ENCODE peak calls at places on chromosomes 11 and 22, in six cellular contexts. I is activated CD8-positive, alpha-beta memory T cell treated with anti-CD3 and anti-CD28 coated beads, Interleukin-2, amount 50 U/mL, for 48 hours; W is ecto neural progenitor cell; B is body of pancreas; G is AG09309; K is NCI-H1105. U is an unnamed sample.

GRCh38 chr11:87359401-87359800 is 321.7 kb downstream of the TMEM135 start:
- DNase-seq in K (peak), W (no peak), I (no peak), B (no peak), G (no peak), U (peak)

GRCh38 chr11:14625804-14626203 is 17.8 kb upstream of the PDE3B start:
- DNase-seq in I (no peak), G (no peak), K (no peak), W (no peak), B (no peak), U (no peak)

GRCh38 chr11:126279191-126279590 is 3.7 kb upstream of the TIRAP start:
- DNase-seq in B (no peak), I (no peak), K (no peak), G (no peak), W (no peak), U (no peak)

GRCh38 chr11:69664901-69665300 is 10.3 kb downstream of the LTO1 start:
- DNase-seq in I (no peak), B (no peak), K (no peak), G (no peak), W (peak), U (no peak)

GRCh38 chr22:49235463-49236300 is 592.0 kb downstream of the BRD1 start:
- DNase-seq in W (peak), B (no peak), G (no peak), K (no peak), I (no peak), U (no peak)

GRCh38 chr11:111465400-111465799 is 46.8 kb downstream of the BTG4 start:
- DNase-seq in K (no peak), B (no peak), W (no peak), I (no peak), G (no peak), U (no peak)

GRCh38 chr11:45501277-45501979 is 164.0 kb downstream of the CHST1 start:
- DNase-seq in W (peak), B (no peak), K (no peak), I (peak), G (no peak), U (no peak)

GRCh38 chr11:119148855-119149370 is at the start of gene ABCG4:
- DNase-seq in K (peak), G (no peak), I (peak), W (peak), B (peak), U (no peak)

GRCh38 chr11:35617687-35618496 is at the start of gene FJX1:
- DNase-seq in W (peak), B (peak), I (peak), G (peak), K (peak), U (no peak)

GRCh38 chr22:49960967-49961600 is 512 bp downstream of the PIM3 start:
- DNase-seq in B (peak), I (peak), G (no peak), K (no peak), W (no peak), U (no peak)

GRCh38 chr11:35491231-35491871 is 34.1 kb downstream of the PAMR1 start:
- DNase-seq in G (peak), B (no peak), K (no peak), I (no peak), W (no peak), U (no peak)

GRCh38 chr11:112268406-112268805 is 7.7 kb upstream of the PLET1 start:
- DNase-seq in K (no peak), B (no peak), I (no peak), G (no peak), W (no peak), U (no peak)

GRCh38 chr22:38924197-38924952 is 33.0 kb upstream of the APOBEC3A start:
- DNase-seq in K (peak), B (peak), G (peak), W (no peak), I (no peak), U (no peak)